ENCODE peak calls at places on chromosomes 11 and 22, in six cellular contexts. L, N, G, E, I and A are unnamed samples.

GRCh38 chr11:20194470-20194869 is 34.2 kb upstream of the DBX1 start:
- DNase-seq in I (no peak), N (no peak), G (no peak), L (no peak), E (no peak), A (no peak)

GRCh38 chr11:47918882-47919495 is 61.4 kb upstream of the PTPRJ start:
- DNase-seq in L (no peak), E (no peak), G (no peak), I (peak; percentile 34), N (peak; percentile 54), A (no peak)

GRCh38 chr11:72446929-72447753 is 12.8 kb upstream of the CLPB start:
- DNase-seq in I (peak; percentile 70), G (no peak), E (peak; percentile 64), L (peak; percentile 62), N (peak; percentile 83), A (peak; percentile 69)

GRCh38 chr22:37557321-37558001 is 2.8 kb upstream of the CDC42EP1 start:
- DNase-seq in I (peak; percentile 34), L (peak; percentile 69), E (no peak), N (no peak), G (no peak), A (no peak)

GRCh38 chr22:24938741-24939341 is 7.7 kb downstream of the LHFPL7 start:
- DNase-seq in G (no peak), I (peak; percentile 43), E (peak; percentile 42), N (peak; percentile 40), L (peak; percentile 49), A (peak; percentile 60)

GRCh38 chr11:132099692-132100091 is 729.3 kb downstream of the NTM start:
- DNase-seq in E (peak; percentile 1), I (no peak), L (no peak), N (no peak), G (no peak), A (peak; percentile 38)

GRCh38 chr22:25726241-25726640 is 15.7 kb upstream of the MYO18B start:
- DNase-seq in E (peak; percentile 46), G (no peak), I (peak; percentile 37), N (no peak), L (no peak), A (no peak)

GRCh38 chr22:23696326-23696851 is 5.6 kb downstream of the RGL4 start:
- DNase-seq in E (no peak), G (peak; percentile 33), I (no peak), N (no peak), L (no peak), A (peak; percentile 92)

GRCh38 chr11:123238297-123238696 is 43.2 kb upstream of the CLMP start:
- DNase-seq in I (no peak), E (no peak), N (no peak), L (no peak), G (no peak), A (peak; percentile 12)

GRCh38 chr11:86244063-86244521 is 461 bp upstream of the EED start:
- DNase-seq in N (peak; percentile 93), I (no peak), E (peak; percentile 95), L (peak; percentile 81), G (no peak), A (peak; percentile 96)

GRCh38 chr11:132234878-132235277 is 864.5 kb downstream of the NTM start:
- DNase-seq in L (no peak), N (no peak), E (no peak), I (no peak), G (no peak), A (no peak)

GRCh38 chr11:72981067-72981466 is 161.1 kb downstream of the FCHSD2 start:
- DNase-seq in G (no peak), N (no peak), L (no peak), E (no peak), I (no peak), A (no peak)

GRCh38 chr11:122046846-122047245 is 69.2 kb downstream of the BLID start:
- DNase-seq in N (no peak), L (no peak), G (no peak), E (no peak), I (no peak), A (no peak)

GRCh38 chr11:100752371-100753073 is 65.4 kb downstream of the ARHGAP42 start:
- DNase-seq in E (no peak), I (no peak), N (no peak), L (no peak), G (no peak), A (no peak)
- TF ChIP-seq POLR2A in E (no peak), I (no peak), N (no peak), L (no peak), G (no peak), A (no peak)

DNA sequence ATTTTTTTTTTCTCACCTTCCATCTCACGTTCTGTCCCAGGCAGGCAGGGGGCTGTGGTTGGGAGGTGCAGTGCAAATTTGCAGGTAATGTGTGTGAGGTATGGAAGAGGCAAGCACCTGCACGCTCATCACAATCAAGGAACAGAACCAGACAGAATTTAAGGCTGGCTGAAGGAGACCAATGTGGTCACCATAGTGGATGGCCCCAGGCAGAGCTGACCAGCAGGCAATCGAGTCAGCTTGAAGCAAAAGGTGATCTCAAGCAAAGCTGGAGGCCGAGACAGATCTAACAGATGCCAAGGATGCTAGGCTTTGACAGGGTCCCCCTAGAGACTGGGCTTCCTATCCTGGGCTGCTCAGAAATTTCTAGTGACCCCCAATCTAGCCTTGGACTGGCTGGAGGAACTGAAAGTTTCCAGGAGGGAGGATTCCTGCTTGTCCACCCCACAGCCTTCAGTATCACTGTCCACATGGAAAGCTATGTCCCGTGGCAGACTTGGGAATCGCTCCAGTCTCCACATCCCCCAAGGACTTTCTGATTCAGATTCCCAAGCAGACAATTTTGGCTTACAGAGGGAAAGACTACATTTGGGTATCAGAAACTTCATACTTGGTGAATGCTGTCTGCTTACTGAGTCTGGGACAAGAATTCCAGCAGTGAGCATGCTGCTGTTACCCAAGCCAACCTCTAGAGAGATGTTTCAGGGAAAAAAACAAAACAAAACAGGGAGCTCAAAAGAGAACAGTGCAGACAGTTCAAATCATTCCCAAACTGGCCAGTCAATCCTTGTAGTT is 9.0 kb upstream of the MICAL3 start:
- DNase-seq in E (no peak), G (no peak), L (no peak), I (no peak), N (no peak), A (no peak)
- TF ChIP-seq MAX in E (no peak), G (no peak), L (no peak), I (no peak), N (no peak), A (no peak)

GRCh38 chr22:41976070-41976901 is 7.0 kb downstream of the SEPTIN3 start:
- DNase-seq in N (no peak), E (no peak), I (no peak), G (no peak), L (no peak), A (no peak)

GRCh38 chr22:41976961-41977566 is 7.8 kb downstream of the SEPTIN3 start:
- DNase-seq in E (no peak), L (no peak), G (no peak), N (no peak), I (no peak), A (no peak)

GRCh38 chr22:41974691-41975290 is 5.5 kb downstream of the SEPTIN3 start:
- DNase-seq in G (no peak), E (no peak), N (no peak), I (no peak), L (no peak), A (no peak)

GRCh38 chr22:41978732-41979131 is 9.5 kb downstream of the SEPTIN3 start:
- DNase-seq in L (no peak), G (no peak), N (no peak), I (no peak), E (no peak), A (no peak)

GRCh38 chr22:41975299-41976069 is 6.2 kb downstream of the SEPTIN3 start:
- DNase-seq in I (no peak), L (no peak), E (no peak), G (no peak), N (no peak), A (no peak)
- TF ChIP-seq MYC in I (no peak), L (no peak), E (no peak), G (no peak), N (no peak), A (no peak)

GRCh38 chr11:62844154-62844553 is 4.8 kb upstream of the WDR74 start:
- DNase-seq in I (no peak), N (no peak), L (no peak), E (no peak), G (no peak), A (no peak)

GRCh38 chr11:62842171-62842717 is 2.9 kb upstream of the WDR74 start:
- DNase-seq in G (no peak), L (no peak), I (no peak), N (no peak), E (no peak), A (peak; percentile 70)

GRCh38 chr11:62835336-62835735 is 2.7 kb upstream of the TEX54 start:
- DNase-seq in E (no peak), L (no peak), G (no peak), N (no peak), I (no peak), A (no peak)

GRCh38 chr11:62841361-62842170 is 2.2 kb upstream of the WDR74 start:
- DNase-seq in I (peak; percentile 99), N (peak; percentile 97), G (peak; percentile 100), L (peak; percentile 98), E (peak; percentile 96), A (peak; percentile 99)

DNA sequence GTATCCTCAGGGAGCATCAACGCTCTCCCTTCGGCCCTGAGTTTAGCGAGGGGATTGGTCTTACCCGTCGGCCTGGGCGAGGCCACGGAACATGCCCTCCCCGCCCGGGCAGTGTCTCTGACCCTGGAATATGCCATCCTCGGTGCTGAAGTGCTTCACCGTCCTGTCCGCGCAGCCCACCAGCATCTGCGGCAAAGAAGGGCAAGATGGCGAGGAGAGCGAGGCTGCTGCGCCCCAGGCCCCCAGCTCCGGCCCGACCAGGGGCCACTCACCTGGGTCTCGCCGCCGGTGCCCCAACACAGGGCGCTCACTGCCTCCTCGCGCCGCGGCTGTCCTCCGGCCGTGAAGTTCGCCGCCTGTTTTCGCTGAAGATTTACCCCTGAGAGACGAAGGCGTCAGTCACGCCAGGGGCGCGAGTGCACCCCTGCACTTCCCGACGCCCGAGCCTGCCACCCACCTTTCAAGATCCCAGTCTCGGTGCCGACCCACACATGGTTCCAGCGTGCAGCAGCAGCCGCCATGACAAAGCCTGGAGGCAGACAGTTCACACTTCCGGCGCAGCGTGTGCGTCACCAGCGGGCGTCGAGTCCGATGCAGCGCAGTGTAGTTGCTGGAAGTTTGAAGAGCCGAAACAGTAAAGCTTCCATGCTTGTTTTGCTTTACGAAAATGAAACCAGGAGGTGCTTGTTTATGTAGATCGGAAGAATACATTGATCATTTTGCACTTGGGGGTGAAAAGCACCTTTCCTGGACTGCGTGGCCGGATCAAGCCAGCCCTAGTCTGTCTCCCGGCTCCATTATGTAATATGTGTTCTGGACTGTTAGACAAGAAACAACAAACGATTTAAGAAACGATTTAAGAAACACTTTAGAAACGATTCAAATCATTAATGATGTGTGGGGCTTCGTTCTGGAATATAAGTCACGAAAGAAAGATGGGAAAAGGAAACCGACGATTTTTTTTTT is at the start of gene WDR74:
- DNase-seq in I (peak; percentile 93), E (peak; percentile 96), N (peak; percentile 84), G (peak; percentile 93), L (peak; percentile 91), A (peak; percentile 97)
- TF ChIP-seq POLR2A in I (peak; percentile 92), E (peak; percentile 93), N (peak; percentile 97), G (peak; percentile 97), L (peak; percentile 90), A (peak; percentile 98)

GRCh38 chr22:39414886-39415285 is 15.3 kb downstream of the TAB1 start:
- DNase-seq in E (no peak), L (no peak), I (no peak), G (no peak), N (no peak), A (no peak)
- TF ChIP-seq MAX in E (no peak), L (no peak), I (no peak), G (no peak), N (no peak), A (no peak)